ENCODE peak calls at places on chromosomes 13 and 19, in four cellular contexts. One of them, this sample, is unnamed.
A peak's percentile ranks its signal among the peaks of the same experiment; 100 is the strongest.

GRCh38 chr19:53424968-53425597 is 6.7 kb upstream of the ZNF761 start:
- DNase-seq in ovary: peak; percentile 85
- DNase-seq in lung: peak; percentile 70
- DNase-seq in MM.1S: no peak
- DNase-seq in this sample: peak; percentile 50

GRCh38 chr13:85710545-85710944 is 88.7 kb downstream of the SLITRK6 start:
- DNase-seq in ovary: no peak
- DNase-seq in lung: no peak
- DNase-seq in MM.1S: no peak
- DNase-seq in this sample: no peak

GRCh38 chr19:48390188-48391099 is 907 bp downstream of the KDELR1 start:
- DNase-seq in ovary: peak; percentile 74
- DNase-seq in lung: peak; percentile 61
- DNase-seq in MM.1S: peak; percentile 57
- DNase-seq in this sample: peak; percentile 83

GRCh38 chr13:112117258-112117954 is 50.5 kb downstream of the SOX1 start:
- DNase-seq in ovary: no peak
- DNase-seq in lung: no peak
- DNase-seq in MM.1S: no peak
- DNase-seq in this sample: no peak

GRCh38 chr13:113489549-113490495 is 689 bp downstream of the DCUN1D2 start:
- DNase-seq in ovary: no peak
- DNase-seq in lung: peak; percentile 37
- DNase-seq in MM.1S: peak; percentile 52
- DNase-seq in this sample: no peak

GRCh38 chr13:49148405-49148804 is 71.7 kb upstream of the MLNR start:
- DNase-seq in ovary: no peak
- DNase-seq in lung: no peak
- DNase-seq in MM.1S: no peak
- DNase-seq in this sample: no peak

GRCh38 chr19:51407631-51408131 is 9.8 kb downstream of the SIGLEC10 start:
- DNase-seq in ovary: no peak
- DNase-seq in lung: no peak
- DNase-seq in MM.1S: no peak
- DNase-seq in this sample: peak; percentile 67

GRCh38 chr13:40966298-40966697 is 52.8 kb downstream of the ELF1 start:
- DNase-seq in ovary: no peak
- DNase-seq in lung: no peak
- DNase-seq in MM.1S: no peak
- DNase-seq in this sample: no peak

GRCh38 chr19:11375143-11375948 is 880 bp downstream of the SWSAP1 start:
- DNase-seq in ovary: peak; percentile 76
- DNase-seq in lung: peak; percentile 65
- DNase-seq in MM.1S: peak; percentile 62
- DNase-seq in this sample: no peak

GRCh38 chr13:29758591-29759114 is 91.8 kb downstream of the UBL3 start:
- DNase-seq in ovary: no peak
- DNase-seq in lung: no peak
- DNase-seq in MM.1S: peak; percentile 70
- DNase-seq in this sample: no peak

GRCh38 chr19:46240693-46241092 is 11.2 kb downstream of the IGFL1 start:
- DNase-seq in ovary: no peak
- DNase-seq in lung: no peak
- DNase-seq in MM.1S: no peak
- DNase-seq in this sample: no peak

GRCh38 chr13:28716511-28716910 is 2.3 kb downstream of the SLC46A3 start:
- DNase-seq in ovary: no peak
- DNase-seq in lung: peak; percentile 69
- DNase-seq in MM.1S: no peak
- DNase-seq in this sample: peak; percentile 3

GRCh38 chr13:30107536-30108136 is 199.7 kb downstream of the KATNAL1 start:
- DNase-seq in ovary: no peak
- DNase-seq in lung: no peak
- DNase-seq in MM.1S: no peak
- DNase-seq in this sample: no peak

GRCh38 chr13:40503966-40504591 is 162.4 kb downstream of the FOXO1 start:
- DNase-seq in ovary: no peak
- DNase-seq in lung: no peak
- DNase-seq in MM.1S: no peak
- DNase-seq in this sample: peak; percentile 80

GRCh38 chr13:50576156-50576555 is 267.3 kb downstream of the DLEU7 start:
- DNase-seq in ovary: no peak
- DNase-seq in lung: peak; percentile 42
- DNase-seq in MM.1S: no peak
- DNase-seq in this sample: no peak

GRCh38 chr19:16386619-16387240 is 62.1 kb downstream of the KLF2 start:
- DNase-seq in ovary: peak; percentile 69
- DNase-seq in lung: no peak
- DNase-seq in MM.1S: peak; percentile 56
- DNase-seq in this sample: no peak

GRCh38 chr13:30696278-30697176 is 38.8 kb upstream of the ALOX5AP start:
- DNase-seq in ovary: no peak
- DNase-seq in lung: peak; percentile 45
- DNase-seq in MM.1S: peak; percentile 55
- DNase-seq in this sample: no peak

GRCh38 chr19:47351545-47351944 is 2.4 kb downstream of the DHX34 start:
- DNase-seq in ovary: no peak
- DNase-seq in lung: no peak
- DNase-seq in MM.1S: no peak
- DNase-seq in this sample: no peak

GRCh38 chr13:91346848-91347211 is 657 bp upstream of the MIR17HG start:
- DNase-seq in ovary: no peak
- DNase-seq in lung: no peak
- DNase-seq in MM.1S: peak; percentile 65
- DNase-seq in this sample: peak; percentile 34

GRCh38 chr13:62846302-62846701 is 1430.7 kb upstream of the PCDH20 start:
- DNase-seq in ovary: no peak
- DNase-seq in lung: no peak
- DNase-seq in MM.1S: no peak
- DNase-seq in this sample: no peak

GRCh38 chr13:33799950-33800592 is 17.9 kb upstream of the RFC3 start:
- DNase-seq in ovary: no peak
- DNase-seq in lung: no peak
- DNase-seq in MM.1S: no peak
- DNase-seq in this sample: no peak

GRCh38 chr19:50896591-50897190 is 14.5 kb downstream of the KLK4 start:
- DNase-seq in ovary: no peak
- DNase-seq in lung: no peak
- DNase-seq in MM.1S: no peak
- DNase-seq in this sample: no peak

GRCh38 chr13:89375839-89376238 is 1704.7 kb downstream of the SLITRK5 start:
- DNase-seq in ovary: no peak
- DNase-seq in lung: no peak
- DNase-seq in MM.1S: no peak
- DNase-seq in this sample: no peak

GRCh38 chr13:32905864-32906180 is 110.4 kb upstream of the KL start:
- DNase-seq in ovary: peak; percentile 41
- DNase-seq in lung: no peak
- DNase-seq in MM.1S: peak; percentile 14
- DNase-seq in this sample: no peak

GRCh38 chr13:112689498-112690241 is at the start of gene ATP11A:
- DNase-seq in ovary: peak; percentile 96
- DNase-seq in lung: peak; percentile 92
- DNase-seq in MM.1S: peak; percentile 88
- DNase-seq in this sample: peak; percentile 94

GRCh38 chr13:99055286-99056073 is 77.6 kb upstream of the DOCK9 start:
- DNase-seq in ovary: no peak
- DNase-seq in lung: no peak
- DNase-seq in MM.1S: no peak
- DNase-seq in this sample: no peak
- H3K4me1 ChIP-seq in ovary: peaks cover 7% of the 10 kb centered on the region
- H3K4me1 ChIP-seq in lung: no peaks in the 10 kb centered on the region
- H3K4me1 ChIP-seq in MM.1S: peaks cover 3% of the 10 kb centered on the region
- H3K4me1 ChIP-seq in this sample: peaks cover 15% of the 10 kb centered on the region

DNA sequence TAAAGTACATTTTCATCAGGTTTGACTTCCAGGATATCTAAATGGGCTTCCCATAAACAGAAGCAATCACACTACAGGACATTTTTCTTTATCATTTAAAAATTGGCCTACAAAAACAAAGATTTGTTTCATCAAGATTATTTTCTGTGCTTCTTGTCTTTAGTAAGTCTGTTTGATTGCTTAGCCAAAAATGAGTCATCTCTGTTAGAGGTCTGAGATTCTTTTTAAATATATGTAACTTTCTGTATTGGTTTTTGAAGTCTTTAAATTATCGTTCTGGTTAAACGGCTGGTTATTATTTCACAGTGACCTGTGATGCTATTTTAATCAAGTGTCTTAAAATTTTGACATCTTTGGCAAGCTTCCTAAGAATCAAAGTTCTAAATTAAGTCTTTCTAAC is 62.7 kb downstream of the SLITRK1 start:
- DNase-seq in ovary: no peak
- DNase-seq in lung: no peak
- DNase-seq in MM.1S: no peak
- DNase-seq in this sample: no peak
- H3K4me3 ChIP-seq in ovary: no peak overlapping the region
- H3K4me3 ChIP-seq in lung: no peak overlapping the region
- H3K4me3 ChIP-seq in MM.1S: no peak overlapping the region
- H3K4me3 ChIP-seq in this sample: no peak overlapping the region

DNA sequence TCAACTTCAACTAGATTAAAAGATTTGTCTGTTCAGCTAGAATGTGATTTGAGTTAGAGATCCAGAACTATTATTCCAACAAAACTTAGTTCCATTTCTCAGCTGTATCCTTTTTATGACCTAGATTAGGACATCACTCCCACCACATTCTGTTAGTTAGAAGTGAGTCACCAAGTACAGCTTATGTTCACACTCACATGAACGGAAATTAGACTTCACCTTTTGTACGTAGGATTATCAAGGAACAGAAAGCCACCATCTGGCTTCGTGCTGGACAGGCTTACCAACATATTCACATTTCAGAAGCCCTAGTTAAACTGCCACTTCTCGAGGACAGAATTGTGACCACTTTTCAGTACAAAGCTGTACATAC is 142.4 kb downstream of the SUCLA2 start:
- DNase-seq in ovary: no peak
- DNase-seq in lung: no peak
- DNase-seq in MM.1S: no peak
- DNase-seq in this sample: no peak
- TF ChIP-seq CTCF in ovary: no peak
- TF ChIP-seq CTCF in lung: no peak
- TF ChIP-seq CTCF in MM.1S: no peak
- TF ChIP-seq CTCF in this sample: no peak

GRCh38 chr13:98123176-98123575 is 19.7 kb upstream of the FARP1 start:
- DNase-seq in ovary: no peak
- DNase-seq in lung: no peak
- DNase-seq in MM.1S: no peak
- DNase-seq in this sample: no peak
- H3K4me1 ChIP-seq in ovary: no peaks in the 10 kb centered on the region
- H3K4me1 ChIP-seq in lung: no peaks in the 10 kb centered on the region
- H3K4me1 ChIP-seq in MM.1S: no peaks in the 10 kb centered on the region
- H3K4me1 ChIP-seq in this sample: peaks cover 5% of the 10 kb centered on the region

GRCh38 chr19:44848036-44848804 is 2.1 kb downstream of the NECTIN2 start:
- DNase-seq in ovary: peak; percentile 68
- DNase-seq in lung: no peak
- DNase-seq in MM.1S: no peak
- DNase-seq in this sample: no peak
- H3K4me3 ChIP-seq in ovary: peak overlapping the region; percentile 100
- H3K4me3 ChIP-seq in lung: peak overlapping the region; percentile 39
- H3K4me3 ChIP-seq in MM.1S: no peak overlapping the region
- H3K4me3 ChIP-seq in this sample: peak overlapping the region; percentile 72

GRCh38 chr13:24108615-24108965 is 51.9 kb upstream of the SPATA13 start:
- DNase-seq in ovary: no peak
- DNase-seq in lung: no peak
- DNase-seq in MM.1S: no peak
- DNase-seq in this sample: no peak

GRCh38 chr13:24107955-24108614 is 52.4 kb upstream of the SPATA13 start:
- DNase-seq in ovary: no peak
- DNase-seq in lung: no peak
- DNase-seq in MM.1S: no peak
- DNase-seq in this sample: no peak

GRCh38 chr13:24104723-24105122 is 55.8 kb upstream of the SPATA13 start:
- DNase-seq in ovary: no peak
- DNase-seq in lung: no peak
- DNase-seq in MM.1S: no peak
- DNase-seq in this sample: no peak

GRCh38 chr13:24110011-24110410 is 50.5 kb upstream of the SPATA13 start:
- DNase-seq in ovary: no peak
- DNase-seq in lung: no peak
- DNase-seq in MM.1S: no peak
- DNase-seq in this sample: no peak

DNA sequence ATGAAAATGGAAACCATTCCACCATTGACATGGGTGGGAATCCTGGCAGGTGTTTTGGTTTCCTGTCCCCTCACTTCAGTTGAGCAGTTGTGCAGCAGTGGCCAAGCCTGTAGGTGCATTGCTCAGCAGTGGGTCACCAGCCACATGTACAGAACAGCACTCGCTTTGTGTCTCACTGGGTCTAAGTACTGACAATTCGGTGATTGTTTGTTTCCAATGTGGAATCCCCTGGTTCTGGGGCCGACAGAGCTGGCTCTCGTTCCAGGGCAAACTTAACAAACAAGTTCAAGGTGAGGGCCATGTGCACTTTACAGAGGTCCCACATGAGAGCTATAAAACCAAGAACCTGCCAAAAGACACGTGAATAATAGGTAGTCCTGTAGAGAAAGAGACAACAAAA is 54.1 kb upstream of the SPATA13 start:
- DNase-seq in ovary: no peak
- DNase-seq in lung: no peak
- DNase-seq in MM.1S: no peak
- DNase-seq in this sample: no peak
- TF ChIP-seq CTCF in ovary: no peak
- TF ChIP-seq CTCF in lung: no peak
- TF ChIP-seq CTCF in MM.1S: no peak
- TF ChIP-seq CTCF in this sample: no peak

GRCh38 chr13:45335397-45336024 is 5.5 kb downstream of the TPT1 start:
- DNase-seq in ovary: no peak
- DNase-seq in lung: no peak
- DNase-seq in MM.1S: no peak
- DNase-seq in this sample: no peak

GRCh38 chr13:45332831-45333219 is 8.2 kb downstream of the TPT1 start:
- DNase-seq in ovary: no peak
- DNase-seq in lung: no peak
- DNase-seq in MM.1S: no peak
- DNase-seq in this sample: no peak

GRCh38 chr13:45333973-45334922 is 6.7 kb downstream of the TPT1 start:
- DNase-seq in ovary: no peak
- DNase-seq in lung: no peak
- DNase-seq in MM.1S: no peak
- DNase-seq in this sample: no peak

GRCh38 chr13:45331981-45332830 is 8.8 kb downstream of the TPT1 start:
- DNase-seq in ovary: no peak
- DNase-seq in lung: no peak
- DNase-seq in MM.1S: no peak
- DNase-seq in this sample: no peak

GRCh38 chr13:45333251-45333972 is 7.6 kb downstream of the TPT1 start:
- DNase-seq in ovary: no peak
- DNase-seq in lung: no peak
- DNase-seq in MM.1S: no peak
- DNase-seq in this sample: no peak
- H3K4me1 ChIP-seq in ovary: peaks cover 8% of the 10 kb centered on the region
- H3K4me1 ChIP-seq in lung: peaks cover 61% of the 10 kb centered on the region
- H3K4me1 ChIP-seq in MM.1S: no peaks in the 10 kb centered on the region
- H3K4me1 ChIP-seq in this sample: peaks cover 52% of the 10 kb centered on the region

This sample was measured in Caco-2.